ENCODE peak calls at places on chromosome 22, in four cellular contexts. T, A, O and W are unnamed samples.

GRCh38 chr22:21816787-21817496 is 50.5 kb downstream of the MAPK1 start:
- DNase-seq in T (no peak), A (peak), O (peak), W (no peak)

GRCh38 chr22:43230983-43231723 is 44.2 kb upstream of the TTLL12 start:
- DNase-seq in T (peak), A (peak), O (peak), W (peak)

GRCh38 chr22:20116376-20116950 is 559 bp downstream of the RANBP1 start:
- DNase-seq in T (no peak), A (no peak), O (no peak), W (no peak)

GRCh38 chr22:37121887-37122591 is 12.5 kb upstream of the TMPRSS6 start:
- DNase-seq in T (peak), A (peak), O (peak), W (no peak)

GRCh38 chr22:37492428-37493344 is 6.5 kb upstream of the MFNG start:
- DNase-seq in T (peak), A (peak), O (peak), W (peak)

GRCh38 chr22:47474895-47475294 is 712.4 kb downstream of the TBC1D22A start:
- DNase-seq in T (no peak), A (no peak), O (no peak), W (no peak)

GRCh38 chr22:27670701-27671412 is 130.7 kb downstream of the MN1 start:
- DNase-seq in T (peak), A (no peak), O (peak), W (peak)

GRCh38 chr22:21629262-21630149 is at the start of gene YDJC:
- DNase-seq in T (peak), A (peak), O (peak), W (peak)

GRCh38 chr22:33465554-33465953 is 407.4 kb upstream of the SYN3 start:
- DNase-seq in T (no peak), A (no peak), O (no peak), W (no peak)

GRCh38 chr22:30824096-30824495 is 129.4 kb downstream of the OSBP2 start:
- DNase-seq in T (no peak), A (no peak), O (no peak), W (peak)
- H4K5ac ChIP-seq in T (no peak), A (no peak), O (no peak), W (no peak)

GRCh38 chr22:48746789-48747425 is 1080.8 kb downstream of the BRD1 start:
- DNase-seq in T (no peak), A (no peak), O (no peak), W (peak)
- H4K5ac ChIP-seq in T (no peak), A (no peak), O (no peak), W (no peak)

GRCh38 chr22:30891443-30891755 is 77.2 kb downstream of the MORC2 start:
- DNase-seq in T (no peak), A (no peak), O (no peak), W (no peak)
- H4K5ac ChIP-seq in T (no peak), A (no peak), O (no peak), W (no peak)

DNA sequence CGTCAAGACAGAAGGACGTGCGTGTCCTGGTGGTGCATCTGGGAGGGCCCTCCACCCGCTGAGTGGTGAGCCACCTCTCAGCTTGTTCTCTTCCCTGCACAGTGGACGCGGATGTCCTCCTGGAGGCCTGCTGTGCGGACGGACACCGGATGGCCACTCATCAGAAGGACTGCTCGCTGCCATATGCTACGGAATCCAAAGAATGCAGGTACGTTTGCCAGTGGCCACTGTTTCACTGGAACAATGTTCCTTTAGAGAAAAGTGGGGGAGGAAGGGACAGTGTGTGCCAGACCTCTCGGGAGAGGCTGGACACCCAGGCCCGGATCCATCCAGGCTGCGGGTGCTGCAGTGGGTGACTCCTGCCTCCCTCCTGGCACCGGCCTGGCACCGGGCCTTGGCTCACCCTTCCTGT is 15.9 kb downstream of the FBLN1 start:
- DNase-seq in T (no peak), A (no peak), O (no peak), W (no peak)
- H4K5ac ChIP-seq in T (no peak), A (no peak), O (no peak), W (no peak)

DNA sequence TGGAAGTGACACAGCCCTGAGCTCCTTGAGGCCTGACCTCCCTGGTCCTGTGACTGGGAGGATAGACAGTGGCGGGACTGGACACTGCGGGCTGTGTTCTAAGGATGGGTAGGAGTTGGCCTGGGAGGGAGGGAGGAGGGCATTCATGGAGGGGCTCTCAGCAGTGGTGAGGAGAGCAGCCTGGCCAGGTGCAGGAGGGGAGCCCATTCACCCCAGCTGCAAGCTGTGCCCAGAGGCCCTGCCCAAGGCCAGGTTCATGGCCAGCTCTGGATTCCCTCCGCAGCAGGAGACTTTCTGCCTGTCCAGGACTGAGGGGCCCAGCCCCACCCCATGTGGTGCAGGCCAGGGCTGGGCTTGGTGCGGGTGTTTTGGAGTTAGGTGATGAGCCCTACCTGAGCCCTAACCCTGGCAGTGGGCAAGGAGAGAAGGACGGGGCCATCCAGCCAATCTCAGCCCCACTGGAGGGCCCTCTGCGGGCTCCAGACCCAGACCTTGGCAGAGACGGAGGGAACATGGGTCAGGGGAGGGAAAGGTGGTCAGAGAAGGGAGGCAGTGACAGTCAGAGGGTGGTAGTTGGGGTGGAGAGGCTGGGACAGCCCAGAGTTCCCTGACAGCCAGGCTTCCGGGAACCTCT is 26.8 kb downstream of the CACNA1I start:
- DNase-seq in T (no peak), A (no peak), O (no peak), W (no peak)
- H4K5ac ChIP-seq in T (no peak), A (no peak), O (no peak), W (no peak)

GRCh38 chr22:23744001-23744400 is 6.9 kb downstream of the ZNF70 start:
- DNase-seq in T (no peak), A (no peak), O (no peak), W (no peak)

GRCh38 chr22:23743303-23743705 is 7.6 kb downstream of the ZNF70 start:
- DNase-seq in T (no peak), A (no peak), O (no peak), W (no peak)

GRCh38 chr22:23744485-23744884 is 6.4 kb downstream of the ZNF70 start:
- DNase-seq in T (no peak), A (no peak), O (no peak), W (no peak)

GRCh38 chr22:23742505-23743264 is 8.2 kb downstream of the ZNF70 start:
- DNase-seq in T (no peak), A (no peak), O (no peak), W (no peak)

GRCh38 chr22:23745780-23746179 is 5.1 kb downstream of the ZNF70 start:
- DNase-seq in T (no peak), A (no peak), O (no peak), W (no peak)
- H4K5ac ChIP-seq in T (no peak), A (no peak), O (no peak), W (no peak)

GRCh38 chr22:38756631-38757463 is 1.0 kb upstream of the SUN2 start:
- DNase-seq in T (no peak), A (no peak), O (no peak), W (no peak)
- H4K5ac ChIP-seq in T (no peak), A (no peak), O (no peak), W (no peak)

DNA sequence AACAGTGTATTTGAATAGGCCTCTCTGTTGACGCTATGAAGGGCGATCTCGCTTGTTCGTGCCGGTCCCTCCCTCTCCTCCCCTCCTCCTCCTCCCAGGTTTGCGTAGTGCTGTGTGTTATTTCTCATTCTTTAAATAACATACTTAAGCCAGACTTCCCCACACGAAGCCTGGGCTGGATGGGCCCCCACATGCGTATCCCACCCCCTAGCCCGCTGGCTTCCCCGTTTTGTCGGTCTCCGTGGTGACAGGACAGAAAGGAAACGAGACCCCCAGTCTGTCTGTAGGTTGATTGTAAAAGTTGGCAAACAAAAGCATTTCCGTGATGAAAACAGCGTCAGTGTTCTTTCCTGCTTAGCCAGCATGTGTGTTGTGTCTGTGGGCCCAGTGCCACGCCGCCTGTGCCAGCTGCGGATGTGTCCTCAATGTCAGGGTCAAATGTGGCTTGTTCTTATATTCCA is 27.3 kb downstream of the FAM118A start:
- DNase-seq in T (no peak), A (no peak), O (no peak), W (no peak)
- H4K5ac ChIP-seq in T (no peak), A (no peak), O (no peak), W (no peak)